ENCODE peak calls at places on chromosomes 11 and 22, in ten cellular contexts. One of them, this sample, is unnamed.

GRCh38 chr11:114188851-114189570 is 107.2 kb upstream of the NNMT start:
- DNase-seq in neural crest cell: no peak
- DNase-seq in fibroblast of pulmonary artery: no peak
- DNase-seq in stimulated activated CD4-positive, alpha-beta T cell treated with anti-CD3 and anti-CD28 coated beads, Interleukin-1b, Interleukin-23, amount 100 ng/mL, for 48 hours: no peak
- DNase-seq in CD8-positive, alpha-beta memory T cell: no peak
- DNase-seq in LoVo: no peak
- DNase-seq in dorsolateral prefrontal cortex: no peak
- DNase-seq in renal cortical epithelial cell: no peak
- DNase-seq in HuH-7: no peak
- DNase-seq in ELF-1: no peak
- DNase-seq in this sample: no peak

GRCh38 chr11:77547863-77548551 is 41.7 kb upstream of the AQP11 start:
- DNase-seq in neural crest cell: peak
- DNase-seq in fibroblast of pulmonary artery: peak
- DNase-seq in stimulated activated CD4-positive, alpha-beta T cell treated with anti-CD3 and anti-CD28 coated beads, Interleukin-1b, Interleukin-23, amount 100 ng/mL, for 48 hours: peak
- DNase-seq in CD8-positive, alpha-beta memory T cell: no peak
- DNase-seq in LoVo: peak
- DNase-seq in dorsolateral prefrontal cortex: peak
- DNase-seq in renal cortical epithelial cell: peak
- DNase-seq in HuH-7: peak
- DNase-seq in ELF-1: peak
- DNase-seq in this sample: peak

GRCh38 chr11:101446238-101446637 is 137.6 kb downstream of the TRPC6 start:
- DNase-seq in neural crest cell: no peak
- DNase-seq in fibroblast of pulmonary artery: peak
- DNase-seq in stimulated activated CD4-positive, alpha-beta T cell treated with anti-CD3 and anti-CD28 coated beads, Interleukin-1b, Interleukin-23, amount 100 ng/mL, for 48 hours: no peak
- DNase-seq in CD8-positive, alpha-beta memory T cell: no peak
- DNase-seq in LoVo: no peak
- DNase-seq in dorsolateral prefrontal cortex: no peak
- DNase-seq in renal cortical epithelial cell: no peak
- DNase-seq in HuH-7: no peak
- DNase-seq in ELF-1: no peak
- DNase-seq in this sample: no peak

GRCh38 chr11:108826136-108826535 is 161.3 kb downstream of the DDX10 start:
- DNase-seq in neural crest cell: no peak
- DNase-seq in fibroblast of pulmonary artery: no peak
- DNase-seq in stimulated activated CD4-positive, alpha-beta T cell treated with anti-CD3 and anti-CD28 coated beads, Interleukin-1b, Interleukin-23, amount 100 ng/mL, for 48 hours: no peak
- DNase-seq in CD8-positive, alpha-beta memory T cell: no peak
- DNase-seq in LoVo: no peak
- DNase-seq in dorsolateral prefrontal cortex: no peak
- DNase-seq in renal cortical epithelial cell: no peak
- DNase-seq in HuH-7: no peak
- DNase-seq in ELF-1: no peak
- DNase-seq in this sample: no peak

GRCh38 chr11:7275133-7275532 is 23.4 kb downstream of the SYT9 start:
- DNase-seq in neural crest cell: no peak
- DNase-seq in fibroblast of pulmonary artery: no peak
- DNase-seq in stimulated activated CD4-positive, alpha-beta T cell treated with anti-CD3 and anti-CD28 coated beads, Interleukin-1b, Interleukin-23, amount 100 ng/mL, for 48 hours: no peak
- DNase-seq in CD8-positive, alpha-beta memory T cell: no peak
- DNase-seq in LoVo: no peak
- DNase-seq in dorsolateral prefrontal cortex: no peak
- DNase-seq in renal cortical epithelial cell: no peak
- DNase-seq in HuH-7: no peak
- DNase-seq in ELF-1: no peak
- DNase-seq in this sample: no peak

GRCh38 chr22:42788021-42788420 is 67.4 kb upstream of the A4GALT start:
- DNase-seq in neural crest cell: no peak
- DNase-seq in fibroblast of pulmonary artery: no peak
- DNase-seq in stimulated activated CD4-positive, alpha-beta T cell treated with anti-CD3 and anti-CD28 coated beads, Interleukin-1b, Interleukin-23, amount 100 ng/mL, for 48 hours: no peak
- DNase-seq in CD8-positive, alpha-beta memory T cell: no peak
- DNase-seq in LoVo: no peak
- DNase-seq in dorsolateral prefrontal cortex: no peak
- DNase-seq in renal cortical epithelial cell: no peak
- DNase-seq in HuH-7: no peak
- DNase-seq in ELF-1: no peak
- DNase-seq in this sample: no peak

GRCh38 chr11:1884123-1884415 is 7.6 kb downstream of the PRR33 start:
- DNase-seq in neural crest cell: no peak
- DNase-seq in fibroblast of pulmonary artery: no peak
- DNase-seq in stimulated activated CD4-positive, alpha-beta T cell treated with anti-CD3 and anti-CD28 coated beads, Interleukin-1b, Interleukin-23, amount 100 ng/mL, for 48 hours: no peak
- DNase-seq in CD8-positive, alpha-beta memory T cell: no peak
- DNase-seq in LoVo: no peak
- DNase-seq in dorsolateral prefrontal cortex: no peak
- DNase-seq in renal cortical epithelial cell: no peak
- DNase-seq in HuH-7: no peak
- DNase-seq in ELF-1: no peak
- DNase-seq in this sample: no peak

GRCh38 chr11:17786824-17787525 is 52.4 kb downstream of the KCNC1 start:
- DNase-seq in neural crest cell: no peak
- DNase-seq in fibroblast of pulmonary artery: peak
- DNase-seq in stimulated activated CD4-positive, alpha-beta T cell treated with anti-CD3 and anti-CD28 coated beads, Interleukin-1b, Interleukin-23, amount 100 ng/mL, for 48 hours: no peak
- DNase-seq in CD8-positive, alpha-beta memory T cell: no peak
- DNase-seq in LoVo: no peak
- DNase-seq in dorsolateral prefrontal cortex: no peak
- DNase-seq in renal cortical epithelial cell: peak
- DNase-seq in HuH-7: no peak
- DNase-seq in ELF-1: no peak
- DNase-seq in this sample: no peak

GRCh38 chr22:44272330-44272729 is 40.4 kb downstream of the SHISAL1 start:
- DNase-seq in neural crest cell: no peak
- DNase-seq in fibroblast of pulmonary artery: no peak
- DNase-seq in stimulated activated CD4-positive, alpha-beta T cell treated with anti-CD3 and anti-CD28 coated beads, Interleukin-1b, Interleukin-23, amount 100 ng/mL, for 48 hours: no peak
- DNase-seq in CD8-positive, alpha-beta memory T cell: no peak
- DNase-seq in LoVo: no peak
- DNase-seq in dorsolateral prefrontal cortex: no peak
- DNase-seq in renal cortical epithelial cell: no peak
- DNase-seq in HuH-7: no peak
- DNase-seq in ELF-1: no peak
- DNase-seq in this sample: no peak

GRCh38 chr22:30868663-30869385 is 99.8 kb downstream of the MORC2 start:
- DNase-seq in neural crest cell: no peak
- DNase-seq in fibroblast of pulmonary artery: peak
- DNase-seq in stimulated activated CD4-positive, alpha-beta T cell treated with anti-CD3 and anti-CD28 coated beads, Interleukin-1b, Interleukin-23, amount 100 ng/mL, for 48 hours: no peak
- DNase-seq in CD8-positive, alpha-beta memory T cell: no peak
- DNase-seq in LoVo: no peak
- DNase-seq in dorsolateral prefrontal cortex: peak
- DNase-seq in renal cortical epithelial cell: no peak
- DNase-seq in HuH-7: no peak
- DNase-seq in ELF-1: no peak
- DNase-seq in this sample: no peak

GRCh38 chr11:46668480-46669085 is 31.8 kb downstream of the ARHGAP1 start:
- DNase-seq in neural crest cell: no peak
- DNase-seq in fibroblast of pulmonary artery: no peak
- DNase-seq in stimulated activated CD4-positive, alpha-beta T cell treated with anti-CD3 and anti-CD28 coated beads, Interleukin-1b, Interleukin-23, amount 100 ng/mL, for 48 hours: no peak
- DNase-seq in CD8-positive, alpha-beta memory T cell: no peak
- DNase-seq in LoVo: no peak
- DNase-seq in dorsolateral prefrontal cortex: no peak
- DNase-seq in renal cortical epithelial cell: no peak
- DNase-seq in HuH-7: no peak
- DNase-seq in ELF-1: no peak
- DNase-seq in this sample: no peak

GRCh38 chr11:121341609-121342008 is 49.0 kb downstream of the SC5D start:
- DNase-seq in neural crest cell: no peak
- DNase-seq in fibroblast of pulmonary artery: no peak
- DNase-seq in stimulated activated CD4-positive, alpha-beta T cell treated with anti-CD3 and anti-CD28 coated beads, Interleukin-1b, Interleukin-23, amount 100 ng/mL, for 48 hours: peak
- DNase-seq in CD8-positive, alpha-beta memory T cell: no peak
- DNase-seq in LoVo: no peak
- DNase-seq in dorsolateral prefrontal cortex: no peak
- DNase-seq in renal cortical epithelial cell: peak
- DNase-seq in HuH-7: no peak
- DNase-seq in ELF-1: no peak
- DNase-seq in this sample: no peak

GRCh38 chr22:24553597-24554315 is 1.2 kb downstream of the GUCD1 start:
- DNase-seq in neural crest cell: no peak
- DNase-seq in fibroblast of pulmonary artery: no peak
- DNase-seq in stimulated activated CD4-positive, alpha-beta T cell treated with anti-CD3 and anti-CD28 coated beads, Interleukin-1b, Interleukin-23, amount 100 ng/mL, for 48 hours: no peak
- DNase-seq in CD8-positive, alpha-beta memory T cell: no peak
- DNase-seq in LoVo: no peak
- DNase-seq in dorsolateral prefrontal cortex: no peak
- DNase-seq in renal cortical epithelial cell: peak
- DNase-seq in HuH-7: no peak
- DNase-seq in ELF-1: no peak
- DNase-seq in this sample: peak

GRCh38 chr11:65421204-65422103 is 1.1 kb upstream of the NEAT1 start:
- DNase-seq in neural crest cell: no peak
- DNase-seq in fibroblast of pulmonary artery: peak
- DNase-seq in stimulated activated CD4-positive, alpha-beta T cell treated with anti-CD3 and anti-CD28 coated beads, Interleukin-1b, Interleukin-23, amount 100 ng/mL, for 48 hours: peak
- DNase-seq in CD8-positive, alpha-beta memory T cell: peak
- DNase-seq in LoVo: peak
- DNase-seq in dorsolateral prefrontal cortex: peak
- DNase-seq in renal cortical epithelial cell: peak
- DNase-seq in HuH-7: peak
- DNase-seq in ELF-1: peak
- DNase-seq in this sample: peak

GRCh38 chr11:120622189-120622912 is 110.8 kb downstream of the GRIK4 start:
- DNase-seq in neural crest cell: no peak
- DNase-seq in fibroblast of pulmonary artery: peak
- DNase-seq in stimulated activated CD4-positive, alpha-beta T cell treated with anti-CD3 and anti-CD28 coated beads, Interleukin-1b, Interleukin-23, amount 100 ng/mL, for 48 hours: no peak
- DNase-seq in CD8-positive, alpha-beta memory T cell: no peak
- DNase-seq in LoVo: no peak
- DNase-seq in dorsolateral prefrontal cortex: no peak
- DNase-seq in renal cortical epithelial cell: no peak
- DNase-seq in HuH-7: no peak
- DNase-seq in ELF-1: no peak
- DNase-seq in this sample: no peak

GRCh38 chr11:69387409-69387885 is 93.5 kb downstream of the MYEOV start:
- DNase-seq in neural crest cell: no peak
- DNase-seq in fibroblast of pulmonary artery: peak
- DNase-seq in stimulated activated CD4-positive, alpha-beta T cell treated with anti-CD3 and anti-CD28 coated beads, Interleukin-1b, Interleukin-23, amount 100 ng/mL, for 48 hours: no peak
- DNase-seq in CD8-positive, alpha-beta memory T cell: no peak
- DNase-seq in LoVo: no peak
- DNase-seq in dorsolateral prefrontal cortex: no peak
- DNase-seq in renal cortical epithelial cell: peak
- DNase-seq in HuH-7: no peak
- DNase-seq in ELF-1: no peak
- DNase-seq in this sample: no peak